ENCODE peak calls at places on chromosomes 16 and 17, in ten cellular contexts. S, B, Y, U, M, F, K, Q, X and D are unnamed samples. For H3K9me3 and H3K79me2, the result is how much of the 10 kb centered on the place peaks cover.

GRCh38 chr16:3961449-3961849 is 80.9 kb upstream of the CREBBP start:
- DNase-seq in Q (peak), M (no peak), S (no peak), K (peak), U (no peak), B (peak), Y (peak), X (no peak), F (no peak), D (no peak)

GRCh38 chr16:88810868-88811599 is 694 bp downstream of the APRT start:
- DNase-seq in M (peak), K (peak), S (peak), Y (peak), Q (peak), X (peak), B (peak), U (no peak), F (peak), D (peak)

GRCh38 chr16:49459953-49460735 is 86.5 kb downstream of the C16orf78 start:
- DNase-seq in Q (no peak), K (no peak), B (no peak), S (no peak), Y (no peak), F (no peak), M (no peak), U (no peak), X (no peak), D (peak)

GRCh38 chr16:74019608-74020007 is 277.0 kb upstream of the PSMD7 start:
- DNase-seq in K (no peak), Y (no peak), M (no peak), S (no peak), B (no peak), X (no peak), F (no peak), U (no peak), Q (no peak), D (no peak)

GRCh38 chr17:12099412-12099811 is 78.7 kb downstream of the MAP2K4 start:
- DNase-seq in S (no peak), B (no peak), U (no peak), F (no peak), M (no peak), Y (no peak), Q (peak), K (no peak), X (no peak), D (no peak)

GRCh38 chr17:17191961-17192381 is 14.2 kb downstream of the PLD6 start:
- DNase-seq in K (no peak), F (no peak), Q (no peak), B (peak), S (no peak), U (no peak), Y (no peak), X (no peak), M (no peak), D (no peak)

GRCh38 chr16:87298857-87299465 is 18.2 kb downstream of the C16orf95 start:
- DNase-seq in F (no peak), B (no peak), S (no peak), U (no peak), M (no peak), X (no peak), Y (no peak), K (no peak), Q (no peak), D (no peak)

GRCh38 chr16:81376880-81377279 is 62.1 kb downstream of the GAN start:
- DNase-seq in F (no peak), M (peak), B (peak), K (no peak), S (peak), U (no peak), X (peak), Q (no peak), Y (peak), D (no peak)

GRCh38 chr16:832652-833336 is 32.3 kb upstream of the GNG13 start:
- DNase-seq in B (no peak), U (no peak), M (no peak), Y (no peak), F (no peak), X (no peak), Q (no peak), S (no peak), K (no peak), D (no peak)

GRCh38 chr17:9622961-9623360 is 22.4 kb upstream of the USP43 start:
- DNase-seq in U (no peak), Y (no peak), K (no peak), M (no peak), X (no peak), B (no peak), S (no peak), F (no peak), Q (no peak), D (no peak)

GRCh38 chr16:52562770-52563169 is 15.8 kb upstream of the TOX3 start:
- DNase-seq in F (no peak), Y (no peak), S (no peak), U (no peak), Q (peak), K (no peak), B (no peak), M (no peak), X (no peak), D (no peak)

GRCh38 chr17:76445697-76446448 is 7.1 kb downstream of the UBE2O start:
- DNase-seq in M (no peak), K (no peak), S (no peak), Q (no peak), F (no peak), Y (no peak), X (no peak), B (no peak), U (no peak), D (no peak)

GRCh38 chr17:11031787-11032186 is 193.9 kb upstream of the PIRT start:
- DNase-seq in Q (no peak), Y (no peak), F (peak), U (no peak), K (peak), M (no peak), X (no peak), B (no peak), S (no peak), D (no peak)

GRCh38 chr16:46962629-46963028 is 10.8 kb downstream of the DNAJA2 start:
- DNase-seq in F (no peak), M (no peak), B (no peak), Q (no peak), Y (no peak), X (no peak), U (no peak), K (no peak), S (no peak), D (no peak)

GRCh38 chr17:41678907-41679739 is 9.6 kb upstream of the EIF1 start:
- DNase-seq in F (no peak), Y (peak), U (peak), K (peak), S (peak), Q (no peak), B (peak), X (peak), M (no peak), D (peak)

GRCh38 chr16:17024514-17024913 is 446.2 kb downstream of the XYLT1 start:
- DNase-seq in X (no peak), S (no peak), Y (no peak), Q (no peak), U (no peak), B (no peak), F (no peak), M (no peak), K (no peak), D (no peak)

DNA sequence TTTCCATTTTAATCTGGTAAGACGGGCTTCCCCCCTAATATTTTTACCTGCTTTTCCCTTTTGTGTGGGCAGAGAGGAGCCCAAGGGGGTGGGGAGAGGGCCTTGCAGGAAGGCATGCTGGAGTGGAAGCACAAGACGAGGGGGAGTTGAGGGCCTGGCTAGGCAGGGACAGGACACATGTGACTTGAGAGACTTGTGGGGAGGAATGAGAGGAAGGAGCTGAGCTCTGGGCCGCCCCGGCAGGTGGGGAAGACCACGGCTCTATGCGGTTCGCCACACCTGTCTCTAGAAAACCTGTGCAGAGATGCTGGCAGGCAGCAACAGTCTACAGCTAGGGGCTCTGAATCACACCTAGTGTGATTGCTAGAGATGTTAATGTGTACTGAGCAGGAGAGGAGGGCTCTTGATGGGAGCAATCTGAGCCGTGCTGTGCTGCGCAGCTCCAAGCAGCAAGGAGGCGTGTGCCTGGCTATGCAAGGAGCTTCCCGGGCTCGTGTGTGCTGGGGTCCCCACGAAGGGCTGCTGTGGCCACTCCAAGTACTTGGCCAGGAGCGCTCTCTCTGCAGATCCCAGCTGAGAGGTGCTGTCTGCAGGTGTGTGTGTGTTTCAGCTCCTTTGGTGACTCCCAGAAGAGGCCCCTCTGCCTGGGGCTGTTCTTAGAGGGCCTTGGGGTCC is 50.2 kb downstream of the PDPK1 start:
- DNase-seq in Y (no peak), K (no peak), U (no peak), B (no peak), X (no peak), M (no peak), Q (no peak), F (no peak), S (no peak), D (no peak)
- TF ChIP-seq EZH2 in Y (no peak), K (no peak), U (no peak), B (no peak), X (no peak), M (no peak), Q (no peak), F (no peak), S (no peak), D (no peak)

GRCh38 chr16:66661210-66661560 is 35.4 kb downstream of the CMTM4 start:
- DNase-seq in S (no peak), Y (no peak), U (no peak), F (no peak), Q (no peak), K (peak), B (no peak), M (no peak), X (no peak), D (no peak)

GRCh38 chr16:66656547-66656946 is 40.0 kb downstream of the CMTM4 start:
- DNase-seq in S (no peak), X (no peak), Q (no peak), M (no peak), K (no peak), Y (peak), U (no peak), F (no peak), B (peak), D (no peak)

GRCh38 chr16:66660422-66661209 is 35.9 kb downstream of the CMTM4 start:
- DNase-seq in S (peak), K (peak), F (peak), M (no peak), Y (peak), B (peak), X (peak), Q (peak), U (no peak), D (no peak)

GRCh38 chr16:66658860-66659190 is 37.7 kb downstream of the CMTM4 start:
- DNase-seq in S (no peak), M (no peak), X (no peak), B (no peak), K (no peak), Y (no peak), U (no peak), F (no peak), Q (no peak), D (no peak)

GRCh38 chr16:66658143-66658859 is 38.2 kb downstream of the CMTM4 start:
- DNase-seq in F (no peak), Q (no peak), S (no peak), M (no peak), B (no peak), U (no peak), K (no peak), X (no peak), Y (no peak), D (no peak)
- H3K9me3 ChIP-seq in F (under half), Q (under half), S (under half), M (under half), B (under half), U (under half), K (under half), X (under half), Y (under half), D (under half)

GRCh38 chr16:56941856-56942331 is 10.0 kb downstream of the HERPUD1 start:
- DNase-seq in F (no peak), K (no peak), Q (no peak), U (no peak), S (no peak), M (no peak), B (no peak), X (no peak), Y (no peak), D (no peak)
- H3K79me2 ChIP-seq in F (under half), K (under half), Q (under half), U (under half), S (under half), M (under half), B (under half), X (under half), Y (under half), D (under half)

GRCh38 chr17:82316651-82317393 is 586 bp downstream of the CD7 start:
- DNase-seq in F (no peak), S (no peak), X (no peak), Q (no peak), Y (no peak), U (no peak), B (no peak), M (no peak), K (no peak), D (no peak)
- TF ChIP-seq EZH2 in F (no peak), S (no peak), X (no peak), Q (no peak), Y (no peak), U (no peak), B (no peak), M (no peak), K (no peak), D (no peak)

GRCh38 chr17:49183341-49183740 is 27.0 kb downstream of the GNGT2 start:
- DNase-seq in K (no peak), M (no peak), F (no peak), U (no peak), Y (no peak), Q (no peak), S (no peak), X (no peak), B (no peak), D (no peak)
- H3K9me3 ChIP-seq in K (under half), M (under half), F (under half), U (under half), Y (under half), Q (under half), S (under half), X (under half), B (under half), D (under half)

GRCh38 chr17:39787038-39787437 is 49.3 kb downstream of the GRB7 start:
- DNase-seq in F (no peak), X (no peak), Y (no peak), K (no peak), S (no peak), M (no peak), Q (no peak), U (no peak), B (no peak), D (no peak)
- H3K79me2 ChIP-seq in F (under half), X (under half), Y (under half), K (under half), S (under half), M (under half), Q (under half), U (half or more), B (under half), D (under half)

DNA sequence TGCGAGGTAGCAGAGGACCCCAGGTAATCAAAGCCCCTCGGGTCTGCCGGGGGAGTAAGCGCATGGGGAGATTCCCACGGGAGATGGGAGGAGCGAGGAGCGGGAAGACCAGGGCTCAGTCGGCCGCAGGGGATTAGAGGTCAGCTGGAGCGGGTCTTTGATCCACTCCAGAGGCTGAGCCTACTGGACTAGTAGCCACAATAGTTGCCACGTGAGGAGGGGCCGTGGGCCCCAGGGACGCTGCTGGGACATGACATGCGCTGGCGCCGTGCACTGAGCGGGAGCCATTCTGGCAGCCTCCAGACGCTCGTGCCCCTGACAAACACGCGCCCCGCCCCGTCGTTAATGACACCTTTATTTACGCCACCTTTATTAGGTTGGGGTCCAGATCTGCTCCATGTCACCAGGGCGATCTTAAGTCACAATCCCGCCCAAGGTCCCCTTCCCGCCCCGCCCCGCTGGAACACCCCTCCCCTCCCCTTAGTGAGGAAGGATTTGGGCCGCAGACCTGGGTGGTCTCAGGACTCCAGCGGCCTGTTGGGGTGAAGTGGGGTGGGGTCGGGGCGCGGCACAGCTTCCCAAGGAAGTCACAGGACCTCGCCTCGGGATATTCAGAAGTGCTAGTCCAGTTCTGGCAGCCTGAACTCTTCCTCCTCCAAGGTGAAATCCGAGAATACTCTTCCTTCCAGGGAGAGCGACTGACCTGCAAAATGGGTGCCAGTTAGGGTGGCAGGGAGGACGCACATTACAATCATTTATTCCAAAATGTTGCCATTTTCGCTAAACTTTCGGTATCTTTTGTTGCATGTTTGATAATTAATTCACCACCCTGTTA is 15.0 kb downstream of the PPY start:
- DNase-seq in X (no peak), Y (no peak), K (no peak), B (no peak), U (no peak), Q (no peak), F (peak), S (no peak), M (no peak), D (no peak)
- TF ChIP-seq EZH2 in X (no peak), Y (peak), K (no peak), B (no peak), U (no peak), Q (no peak), F (peak), S (peak), M (no peak), D (no peak)